ENCODE peak calls at places on chromosomes 1 and 21, in four cellular contexts. Q is bronchial epithelial cell, M is MM.1S, Y is PC-9. R is an unnamed sample.

GRCh38 chr21:43737158-43737950 is 18.4 kb downstream of the PDXK start:
- DNase-seq in Y (no peak), Q (no peak), M (no peak), R (no peak)

GRCh38 chr1:97093742-97094141 is 372.2 kb downstream of the PTBP2 start:
- DNase-seq in M (no peak), Q (no peak), Y (no peak), R (no peak)

GRCh38 chr1:212186427-212187207 is 98.6 kb upstream of the PPP2R5A start:
- DNase-seq in Y (no peak), M (peak), Q (peak), R (no peak)

GRCh38 chr1:152917794-152918193 is 9.4 kb downstream of the IVL start:
- DNase-seq in M (peak), Q (peak), Y (no peak), R (peak)

GRCh38 chr1:197808843-197809242 is 33.6 kb upstream of the DENND1B start:
- DNase-seq in M (peak), Y (no peak), Q (no peak), R (no peak)

GRCh38 chr1:212973899-212974298 is 23.6 kb downstream of the VASH2 start:
- DNase-seq in M (no peak), Y (no peak), Q (no peak), R (no peak)

GRCh38 chr1:234608720-234609527 is 1.1 kb downstream of the IRF2BP2 start:
- DNase-seq in M (peak), Y (no peak), Q (no peak), R (no peak)

GRCh38 chr1:219265026-219265515 is 91.4 kb downstream of the LYPLAL1 start:
- DNase-seq in M (no peak), Y (no peak), Q (peak), R (no peak)

GRCh38 chr21:37863842-37864241 is 52.4 kb downstream of the KCNJ6 start:
- DNase-seq in M (no peak), Q (no peak), Y (no peak), R (no peak)

GRCh38 chr1:58902830-58903229 is 119.0 kb upstream of the JUN start:
- DNase-seq in Y (no peak), M (no peak), Q (no peak), R (no peak)
- H3K4me3 ChIP-seq in Y (peak), M (peak), Q (no peak), R (no peak)

GRCh38 chr1:26413031-26413430 is 2.4 kb downstream of the LIN28A start:
- DNase-seq in M (no peak), Y (no peak), Q (no peak), R (no peak)
- H3K4me3 ChIP-seq in M (no peak), Y (no peak), Q (no peak), R (no peak)

GRCh38 chr1:192747942-192748341 is 60.9 kb upstream of the RGS2 start:
- DNase-seq in Q (peak), Y (peak), M (no peak), R (no peak)

GRCh38 chr1:192749349-192749748 is 59.5 kb upstream of the RGS2 start:
- DNase-seq in M (no peak), Q (peak), Y (no peak), R (no peak)

GRCh38 chr1:192751260-192751659 is 57.6 kb upstream of the RGS2 start:
- DNase-seq in Y (no peak), Q (no peak), M (no peak), R (no peak)

DNA sequence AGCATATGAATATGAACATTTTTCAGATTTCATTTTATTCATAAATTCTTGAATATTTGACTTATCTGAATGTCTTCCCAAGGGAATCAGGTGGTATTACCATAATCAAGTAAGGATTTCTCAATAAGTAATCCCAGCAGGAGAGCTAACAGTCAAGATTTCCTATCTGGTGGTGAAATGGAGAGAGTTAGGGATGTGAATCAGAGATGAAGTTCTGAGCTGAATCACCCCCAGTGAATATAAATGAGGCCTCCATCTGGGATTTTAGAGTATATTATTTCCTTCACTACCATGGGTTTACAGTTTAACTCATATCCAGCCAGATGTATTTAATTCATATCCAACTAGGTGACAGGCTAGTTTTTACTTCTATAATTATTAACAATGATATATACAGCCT is 61.5 kb upstream of the RGS2 start:
- DNase-seq in Q (peak), Y (no peak), M (no peak), R (no peak)
- H3K4me3 ChIP-seq in Q (no peak), Y (no peak), M (no peak), R (no peak)

GRCh38 chr21:42108554-42108885 is 37.4 kb downstream of the UMODL1 start:
- DNase-seq in Y (no peak), M (no peak), Q (no peak), R (no peak)
- H3K4me3 ChIP-seq in Y (no peak), M (peak), Q (no peak), R (peak)

GRCh38 chr1:185281245-185281644 is 35.8 kb downstream of the IVNS1ABP start:
- DNase-seq in Y (no peak), Q (no peak), M (peak), R (peak)
- H3K4me3 ChIP-seq in Y (no peak), Q (no peak), M (no peak), R (no peak)

GRCh38 chr1:31701137-31701736 is 2.6 kb downstream of the COL16A1 start:
- DNase-seq in M (no peak), Q (peak), Y (peak), R (no peak)
- H3K4me3 ChIP-seq in M (no peak), Q (no peak), Y (no peak), R (no peak)

DNA sequence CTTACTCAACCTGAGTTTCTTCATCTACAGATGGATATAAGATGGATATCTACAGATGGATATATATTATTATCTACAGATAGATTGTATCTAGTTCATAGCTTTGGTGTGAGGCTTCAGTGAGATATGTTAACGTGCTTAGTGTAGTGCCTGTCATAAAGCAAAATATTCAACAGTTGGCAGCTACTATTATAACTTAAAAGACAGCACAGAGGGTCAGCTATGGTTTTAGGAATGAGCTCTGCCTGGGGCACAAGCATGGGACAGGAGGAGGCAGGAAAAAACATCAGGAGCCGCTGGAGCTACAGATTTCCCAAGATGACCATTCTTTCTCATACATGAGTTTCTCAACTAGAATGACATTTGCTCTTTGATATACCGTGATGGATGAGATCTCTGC is 1.3 kb upstream of the CYB5R1 start:
- DNase-seq in M (no peak), Q (no peak), Y (no peak), R (no peak)
- H3K4me3 ChIP-seq in M (peak), Q (no peak), Y (no peak), R (peak)

GRCh38 chr1:8875216-8875861 is 3.1 kb downstream of the ENO1 start:
- DNase-seq in Y (no peak), M (no peak), Q (no peak), R (no peak)
- H3K4me3 ChIP-seq in Y (peak), M (no peak), Q (no peak), R (peak)

GRCh38 chr1:13583592-13583963 is at the start of gene PDPN:
- DNase-seq in M (no peak), Y (no peak), Q (peak), R (no peak)
- H3K4me3 ChIP-seq in M (no peak), Y (no peak), Q (peak), R (no peak)

GRCh38 chr1:101376121-101377095 is 139.6 kb downstream of the S1PR1 start:
- DNase-seq in M (no peak), Q (no peak), Y (no peak), R (no peak)

GRCh38 chr1:101370488-101370887 is 133.7 kb downstream of the S1PR1 start:
- DNase-seq in M (no peak), Q (no peak), Y (no peak), R (no peak)

GRCh38 chr1:101373570-101373969 is 136.8 kb downstream of the S1PR1 start:
- DNase-seq in Q (no peak), Y (no peak), M (no peak), R (no peak)

GRCh38 chr1:101366513-101367215 is 129.8 kb downstream of the S1PR1 start:
- DNase-seq in Y (no peak), Q (peak), M (no peak), R (no peak)

GRCh38 chr1:101371259-101371658 is 134.4 kb downstream of the S1PR1 start:
- DNase-seq in Y (peak), M (no peak), Q (peak), R (peak)
- H3K4me3 ChIP-seq in Y (no peak), M (no peak), Q (no peak), R (no peak)